ENCODE peak calls at places on chromosome 21, in four cellular contexts. A is HepG2, N is K562, G is GM12878. Y is an unnamed sample.

GRCh38 chr21:35179990-35180557 is 131.0 kb upstream of the RUNX1 start:
- DNase-seq in A (no peak), N (no peak), G (no peak), Y (no peak)

GRCh38 chr21:34576043-34576466 is 38.9 kb downstream of the RCAN1 start:
- DNase-seq in A (no peak), N (no peak), G (no peak), Y (no peak)

GRCh38 chr21:31347435-31348032 is 3.5 kb upstream of the TIAM1 start:
- DNase-seq in A (peak; percentile 38), N (peak; percentile 29), G (no peak), Y (peak; percentile 35)

GRCh38 chr21:38807481-38807880 is 1.8 kb downstream of the ETS2 start:
- DNase-seq in A (no peak), N (no peak), G (no peak), Y (no peak)

GRCh38 chr21:42513985-42514882 is 582 bp downstream of the SLC37A1 start:
- DNase-seq in A (no peak), N (peak; percentile 43), G (no peak), Y (peak; percentile 88)

GRCh38 chr21:40210251-40210650 is 343.0 kb downstream of the PCP4 start:
- DNase-seq in A (no peak), N (no peak), G (no peak), Y (no peak)

GRCh38 chr21:21715286-21715969 is 717.2 kb downstream of the NCAM2 start:
- DNase-seq in A (no peak), N (no peak), G (no peak), Y (no peak)

GRCh38 chr21:36377391-36377842 is 7.8 kb upstream of the CHAF1B start:
- DNase-seq in A (no peak), N (no peak), G (no peak), Y (no peak)

GRCh38 chr21:37565530-37566223 is 199.1 kb downstream of the DYRK1A start:
- DNase-seq in A (peak; percentile 90), N (no peak), G (no peak), Y (no peak)

GRCh38 chr21:37564341-37564923 is 197.9 kb downstream of the DYRK1A start:
- DNase-seq in A (peak; percentile 60), N (peak; percentile 82), G (peak; percentile 58), Y (peak; percentile 48)

GRCh38 chr21:38652396-38652795 is 153.3 kb upstream of the ETS2 start:
- DNase-seq in A (no peak), N (no peak), G (no peak), Y (no peak)

GRCh38 chr21:28237661-28238060 is 755.0 kb downstream of the LTN1 start:
- DNase-seq in A (no peak), N (no peak), G (no peak), Y (no peak)

GRCh38 chr21:43270800-43271261 is 102.0 kb downstream of the CRYAA start:
- DNase-seq in A (no peak), N (no peak), G (no peak), Y (no peak)

GRCh38 chr21:16423921-16424320 is 694.1 kb downstream of the USP25 start:
- DNase-seq in A (no peak), N (no peak), G (no peak), Y (no peak)

GRCh38 chr21:21968810-21969588 is 970.8 kb downstream of the NCAM2 start:
- DNase-seq in A (no peak), N (no peak), G (no peak), Y (no peak)

GRCh38 chr21:36994501-36995189 is 11.9 kb upstream of the RIPPLY3 start:
- DNase-seq in A (no peak), N (no peak), G (no peak), Y (peak; percentile 94)

DNA sequence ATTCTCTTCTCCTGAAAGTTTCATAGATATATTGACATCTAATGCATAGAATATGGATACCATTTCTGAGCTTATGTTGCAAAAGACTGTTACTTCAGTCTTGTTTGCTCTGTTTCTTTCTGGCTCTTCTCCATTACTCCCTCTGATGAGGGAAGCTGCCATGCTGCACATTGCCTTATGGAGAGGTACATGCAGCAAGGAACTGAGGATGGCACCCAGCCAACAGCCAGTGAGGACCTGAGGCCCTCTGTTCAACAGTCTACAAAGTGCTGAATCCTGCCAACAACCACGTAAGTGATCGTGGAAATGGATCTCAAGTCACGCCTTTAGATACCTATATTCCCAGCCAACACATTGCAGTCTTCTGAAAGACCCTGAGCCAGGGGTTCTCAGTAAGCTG is 66.6 kb upstream of the ADAMTS5 start:
- DNase-seq in A (no peak), N (no peak), G (no peak), Y (no peak)
- H3K27ac ChIP-seq in A (no peak overlapping the region), N (no peak overlapping the region), G (no peak overlapping the region), Y (no peak overlapping the region)

GRCh38 chr21:33196956-33197374 is 32.8 kb upstream of the IFNAR2 start:
- DNase-seq in A (peak; percentile 60), N (peak; percentile 82), G (no peak), Y (peak; percentile 96)
- TF ChIP-seq JUNB in A (no peak), N (no peak), G (no peak), Y (no peak)

DNA sequence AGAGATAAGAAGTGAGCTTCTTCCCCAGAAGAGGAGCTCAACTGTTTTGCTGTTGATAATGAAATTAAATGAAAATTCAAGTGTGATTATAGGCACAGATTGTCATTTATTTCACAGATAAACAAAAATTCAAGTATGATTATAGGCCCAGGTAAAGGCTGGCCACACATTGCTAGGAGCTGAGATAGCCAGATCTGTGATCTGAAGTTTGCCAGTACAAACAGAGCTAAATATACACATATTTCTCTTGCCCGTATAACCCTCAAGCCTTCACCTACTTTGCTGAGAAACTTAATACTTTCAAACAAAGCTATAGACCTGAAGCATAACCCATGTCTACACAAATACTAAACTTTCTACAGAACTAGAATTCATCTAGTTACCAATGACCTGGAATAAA is 31.3 kb upstream of the NRIP1 start:
- DNase-seq in A (no peak), N (no peak), G (no peak), Y (no peak)
- TF ChIP-seq CREB1 in A (no peak), N (no peak), G (no peak), Y (no peak)

DNA sequence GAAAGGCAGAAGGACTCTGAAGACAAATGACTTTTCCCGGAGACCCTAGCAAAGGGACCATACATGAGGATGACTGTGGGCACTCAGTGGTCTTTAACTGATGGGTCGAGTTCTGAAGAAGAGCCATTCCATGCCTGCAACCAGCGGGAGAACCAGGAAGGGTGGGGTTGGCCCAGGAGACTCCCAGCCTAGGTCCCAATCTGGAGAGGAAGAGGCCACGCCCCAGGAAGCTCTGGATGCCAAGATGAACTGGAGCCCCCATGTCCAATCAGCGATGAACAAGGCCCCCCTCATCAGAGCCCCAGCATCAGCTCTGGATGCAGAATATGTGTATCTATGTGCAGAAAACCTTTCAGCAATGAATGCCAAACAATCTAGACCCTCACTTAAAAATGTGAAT is 3.6 kb downstream of the KRTAP10-10 start:
- DNase-seq in A (no peak), N (no peak), G (no peak), Y (no peak)
- H3K27ac ChIP-seq in A (no peak overlapping the region), N (no peak overlapping the region), G (no peak overlapping the region), Y (no peak overlapping the region)

GRCh38 chr21:46456750-46457149 is 1.9 kb upstream of the DIP2A start:
- DNase-seq in A (no peak), N (no peak), G (no peak), Y (no peak)
- TF ChIP-seq JUNB in A (no peak), N (no peak), G (no peak), Y (no peak)

DNA sequence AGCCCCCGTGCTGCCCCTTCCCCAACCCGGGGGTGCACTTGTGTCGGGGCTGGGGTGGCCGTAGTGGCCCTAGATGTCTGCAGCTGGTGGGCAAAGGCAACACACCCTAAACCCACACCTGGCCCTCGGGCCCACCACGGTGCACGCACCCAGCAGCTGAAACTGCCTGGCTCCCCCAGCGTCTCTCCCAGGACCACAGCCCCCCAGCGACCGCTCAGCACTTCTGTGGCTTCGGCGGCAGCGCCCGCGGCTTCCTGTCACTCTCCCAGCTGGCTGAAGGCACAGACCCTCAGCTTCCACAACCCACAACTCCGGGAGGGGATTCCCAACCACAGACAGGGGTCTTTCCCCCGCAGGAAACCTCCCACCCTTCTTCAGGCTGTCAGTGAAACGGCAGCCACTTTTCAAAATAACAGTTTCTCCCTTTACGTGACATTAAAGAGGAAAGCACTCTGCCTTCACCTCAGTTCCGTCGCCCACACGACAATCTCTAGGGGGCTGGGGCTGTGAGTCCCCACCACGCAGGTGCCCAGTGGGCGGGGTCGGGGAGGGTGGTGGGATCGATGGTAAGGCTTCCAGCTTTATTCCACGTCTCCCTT is 40.7 kb upstream of the COL6A2 start:
- DNase-seq in A (no peak), N (no peak), G (no peak), Y (no peak)
- TF ChIP-seq CREB1 in A (no peak), N (no peak), G (no peak), Y (no peak)

Y was measured in GM23338.